ENCODE peak calls at places on chromosomes 11 and 22, in six cellular contexts. L, Q, X, F, P and O are unnamed samples.
A peak's percentile ranks its signal among the peaks of the same experiment; 100 is the strongest.

GRCh38 chr11:63888170-63889086 is 28.5 kb downstream of the RCOR2 start:
- DNase-seq in L (peak; percentile 58), Q (peak; percentile 81), X (no peak), F (no peak), P (peak; percentile 52), O (no peak)

GRCh38 chr11:44301856-44302231 is 8.1 kb downstream of the ALX4 start:
- DNase-seq in L (no peak), Q (peak; percentile 44), X (peak; percentile 87), F (no peak), P (no peak), O (no peak)

GRCh38 chr11:18727499-18728236 is 1.7 kb upstream of the IGSF22 start:
- DNase-seq in L (no peak), Q (no peak), X (peak; percentile 67), F (no peak), P (peak; percentile 16), O (no peak)

GRCh38 chr11:84021291-84021690 is 735.1 kb upstream of the CCDC90B start:
- DNase-seq in L (no peak), Q (no peak), X (no peak), F (no peak), P (no peak), O (no peak)

GRCh38 chr11:101127699-101128570 is 1.7 kb downstream of the PGR start:
- DNase-seq in L (peak; percentile 37), Q (peak; percentile 71), X (no peak), F (no peak), P (no peak), O (no peak)

GRCh38 chr11:22193348-22194051 is 615 bp downstream of the ANO5 start:
- DNase-seq in L (no peak), Q (peak; percentile 64), X (peak; percentile 30), F (no peak), P (no peak), O (no peak)

GRCh38 chr11:124536520-124536919 is 6.9 kb downstream of the OR8B12 start:
- DNase-seq in L (no peak), Q (no peak), X (no peak), F (no peak), P (peak; percentile 39), O (no peak)

GRCh38 chr11:115911656-115912055 is 407.4 kb upstream of the CADM1 start:
- DNase-seq in L (no peak), Q (no peak), X (no peak), F (no peak), P (no peak), O (no peak)

GRCh38 chr22:42752230-42752746 is 31.6 kb upstream of the A4GALT start:
- DNase-seq in L (no peak), Q (no peak), X (no peak), F (no peak), P (no peak), O (no peak)

GRCh38 chr22:28051787-28052356 is 132.8 kb upstream of the PITPNB start:
- DNase-seq in L (peak; percentile 77), Q (peak; percentile 84), X (peak; percentile 21), F (peak; percentile 64), P (peak; percentile 61), O (no peak)

GRCh38 chr11:78432058-78432515 is 14.5 kb upstream of the GAB2 start:
- DNase-seq in L (peak; percentile 55), Q (no peak), X (no peak), F (no peak), P (no peak), O (no peak)

GRCh38 chr11:113484223-113484622 is 9.0 kb upstream of the DRD2 start:
- DNase-seq in L (no peak), Q (no peak), X (no peak), F (no peak), P (no peak), O (no peak)

GRCh38 chr11:20647976-20648565 is 21.3 kb upstream of the NELL1 start:
- DNase-seq in L (no peak), Q (no peak), X (peak; percentile 59), F (peak; percentile 24), P (peak; percentile 33), O (no peak)

GRCh38 chr22:34057726-34058125 is 137.4 kb upstream of the LARGE1 start:
- DNase-seq in L (no peak), Q (no peak), X (no peak), F (no peak), P (no peak), O (no peak)

GRCh38 chr11:70302086-70302752 is 31.7 kb downstream of the PPFIA1 start:
- DNase-seq in L (no peak), Q (peak; percentile 48), X (no peak), F (no peak), P (peak; percentile 41), O (no peak)

GRCh38 chr22:46829140-46829891 is 66.9 kb downstream of the TBC1D22A start:
- DNase-seq in L (no peak), Q (no peak), X (peak; percentile 72), F (no peak), P (peak; percentile 94), O (no peak)

GRCh38 chr11:128848815-128849455 is 18.2 kb downstream of the KCNJ1 start:
- DNase-seq in L (no peak), Q (no peak), X (peak; percentile 29), F (no peak), P (peak; percentile 12), O (no peak)

GRCh38 chr11:133903875-133904817 is 52.6 kb downstream of the IGSF9B start:
- DNase-seq in L (no peak), Q (peak; percentile 53), X (no peak), F (no peak), P (no peak), O (no peak)

GRCh38 chr11:13337986-13338436 is 60.4 kb downstream of the BMAL1 start:
- DNase-seq in L (no peak), Q (no peak), X (peak; percentile 43), F (no peak), P (peak; percentile 78), O (no peak)
- H3K27ac ChIP-seq in L (peak overlapping the region; percentile 52), Q (peak overlapping the region; percentile 50), X (peak overlapping the region; percentile 98), F (peak overlapping the region; percentile 81), P (peak overlapping the region; percentile 71), O (peak overlapping the region; percentile 17)

GRCh38 chr11:1761110-1761856 is 2.4 kb downstream of the CTSD start:
- DNase-seq in L (no peak), Q (no peak), X (no peak), F (no peak), P (no peak), O (no peak)
- H3K4me1 ChIP-seq in L (peaks cover 13% of the 10 kb centered on the region), Q (no peaks in the 10 kb centered on the region), X (peaks cover 40% of the 10 kb centered on the region), F (peaks cover 67% of the 10 kb centered on the region), P (peaks cover 23% of the 10 kb centered on the region), O (peaks cover 82% of the 10 kb centered on the region)

GRCh38 chr11:86245369-86246292 is 1.1 kb downstream of the EED start:
- DNase-seq in L (no peak), Q (no peak), X (peak; percentile 14), F (no peak), P (peak; percentile 6), O (no peak)

GRCh38 chr11:86246293-86246675 is 1.7 kb downstream of the EED start:
- DNase-seq in L (no peak), Q (no peak), X (no peak), F (no peak), P (no peak), O (no peak)

GRCh38 chr11:86244063-86244521 is 461 bp upstream of the EED start:
- DNase-seq in L (peak; percentile 90), Q (peak; percentile 94), X (peak; percentile 93), F (peak; percentile 59), P (peak; percentile 84), O (no peak)

GRCh38 chr11:86243377-86243776 is 1.2 kb upstream of the EED start:
- DNase-seq in L (no peak), Q (no peak), X (no peak), F (no peak), P (no peak), O (no peak)

GRCh38 chr11:86244522-86245368 is at the start of gene EED:
- DNase-seq in L (peak; percentile 94), Q (peak; percentile 97), X (peak; percentile 87), F (peak; percentile 82), P (peak; percentile 94), O (peak; percentile 81)
- TF ChIP-seq POLR2A in L (peak; percentile 69), Q (peak; percentile 46), X (peak; percentile 88), F (peak; percentile 48), P (peak; percentile 95), O (no peak)

GRCh38 chr11:73991471-73992006 is 8.9 kb upstream of the UCP2 start:
- DNase-seq in L (no peak), Q (peak; percentile 26), X (no peak), F (no peak), P (no peak), O (no peak)
- H3K27ac ChIP-seq in L (no peak overlapping the region), Q (no peak overlapping the region), X (no peak overlapping the region), F (no peak overlapping the region), P (no peak overlapping the region), O (no peak overlapping the region)

GRCh38 chr22:35537252-35537651 is 3.4 kb upstream of the RASD2 start:
- DNase-seq in L (no peak), Q (no peak), X (no peak), F (no peak), P (no peak), O (no peak)

GRCh38 chr22:35539487-35539886 is 1.1 kb upstream of the RASD2 start:
- DNase-seq in L (no peak), Q (no peak), X (no peak), F (no peak), P (no peak), O (no peak)

GRCh38 chr22:35539910-35540599 is 576 bp upstream of the RASD2 start:
- DNase-seq in L (peak; percentile 48), Q (peak; percentile 81), X (peak; percentile 44), F (no peak), P (peak; percentile 22), O (no peak)

GRCh38 chr22:35540600-35541253 is at the start of gene RASD2:
- DNase-seq in L (peak; percentile 69), Q (peak; percentile 90), X (peak; percentile 51), F (no peak), P (peak; percentile 19), O (no peak)

GRCh38 chr22:35538801-35539321 is 1.8 kb upstream of the RASD2 start:
- DNase-seq in L (no peak), Q (no peak), X (peak; percentile 42), F (no peak), P (no peak), O (no peak)
- H3K4me1 ChIP-seq in L (peaks cover 8% of the 10 kb centered on the region), Q (no peaks in the 10 kb centered on the region), X (peaks cover 19% of the 10 kb centered on the region), F (peaks cover 4% of the 10 kb centered on the region), P (peaks cover 20% of the 10 kb centered on the region), O (peaks cover 42% of the 10 kb centered on the region)